ENCODE peak calls at places on chromosome 7, in nine cellular contexts. H is activated gamma-delta T cell treated with anti-CD3 and anti-CD28 coated beads, Interleukin-2, amount 50 U/mL, for 16 hours; Z is retina; C is SJSA1; D is activated CD4-positive, alpha-beta T cell treated with anti-CD3 and anti-CD28 coated beads, Interleukin-2, amount 50 U/mL, for 4 hours; Q is HS-5; F is small intestine; A is activated T-helper 1 cell treated with Interleukin-2 at 50 U/mL for 16 hours; S is NCI-H2171. P is an unnamed sample.

GRCh38 chr7:21550821-21551531 is 8.1 kb downstream of the DNAH11 start:
- DNase-seq in H (no peak), Z (no peak), C (no peak), D (no peak), Q (no peak), F (no peak), A (no peak), S (no peak), P (no peak)

GRCh38 chr7:2577914-2578680 is 19.3 kb downstream of the IQCE start:
- DNase-seq in H (no peak), Z (no peak), C (no peak), D (no peak), Q (no peak), F (no peak), A (no peak), S (no peak), P (no peak)

GRCh38 chr7:151109094-151110048 is 23.1 kb downstream of the AGAP3 start:
- DNase-seq in H (no peak), Z (no peak), C (no peak), D (no peak), Q (no peak), F (no peak), A (no peak), S (no peak), P (no peak)

GRCh38 chr7:1253591-1254207 is 21.0 kb downstream of the UNCX start:
- DNase-seq in H (no peak), Z (no peak), C (no peak), D (no peak), Q (no peak), F (no peak), A (no peak), S (peak), P (no peak)

GRCh38 chr7:151917791-151918311 is 38.4 kb upstream of the GALNTL5 start:
- DNase-seq in H (no peak), Z (no peak), C (no peak), D (no peak), Q (no peak), F (peak), A (no peak), S (no peak), P (no peak)

GRCh38 chr7:8295638-8296361 is 33.8 kb upstream of the ICA1 start:
- DNase-seq in H (no peak), Z (peak), C (peak), D (no peak), Q (peak), F (peak), A (no peak), S (peak), P (peak)

GRCh38 chr7:82701941-82702340 is 258.4 kb upstream of the CACNA2D1 start:
- DNase-seq in H (no peak), Z (no peak), C (no peak), D (no peak), Q (no peak), F (no peak), A (no peak), S (no peak), P (no peak)

GRCh38 chr7:12709731-12710502 is 22.5 kb downstream of the ARL4A start:
- DNase-seq in H (no peak), Z (no peak), C (no peak), D (no peak), Q (peak), F (peak), A (no peak), S (no peak), P (no peak)

GRCh38 chr7:108299251-108300014 is 156.8 kb downstream of the NRCAM start:
- DNase-seq in H (no peak), Z (no peak), C (peak), D (no peak), Q (peak), F (peak), A (no peak), S (no peak), P (peak)

GRCh38 chr7:1899201-1899600 is 229.1 kb downstream of the ELFN1 start:
- DNase-seq in H (no peak), Z (no peak), C (no peak), D (no peak), Q (peak), F (no peak), A (no peak), S (no peak), P (no peak)

GRCh38 chr7:70707823-70708243 is 424.1 kb upstream of the GALNT17 start:
- DNase-seq in H (no peak), Z (no peak), C (no peak), D (no peak), Q (no peak), F (no peak), A (no peak), S (no peak), P (no peak)

GRCh38 chr7:144761493-144761892 is 74.4 kb downstream of the TPK1 start:
- DNase-seq in H (no peak), Z (no peak), C (no peak), D (no peak), Q (no peak), F (no peak), A (no peak), S (no peak), P (no peak)

GRCh38 chr7:87056346-87056745 is 3.1 kb downstream of the ELAPOR2 start:
- DNase-seq in H (no peak), Z (no peak), C (no peak), D (no peak), Q (no peak), F (no peak), A (no peak), S (no peak), P (no peak)

GRCh38 chr7:157704365-157704764 is 367.6 kb downstream of the DNAJB6 start:
- DNase-seq in H (no peak), Z (no peak), C (no peak), D (no peak), Q (no peak), F (no peak), A (no peak), S (no peak), P (no peak)

GRCh38 chr7:70788276-70788675 is 343.7 kb upstream of the GALNT17 start:
- DNase-seq in H (no peak), Z (no peak), C (no peak), D (no peak), Q (no peak), F (no peak), A (peak), S (no peak), P (no peak)

GRCh38 chr7:37986780-37987380 is 66.4 kb downstream of the EPDR1 start:
- DNase-seq in H (no peak), Z (no peak), C (no peak), D (no peak), Q (no peak), F (no peak), A (no peak), S (no peak), P (peak)

GRCh38 chr7:119545118-119545517 is 727.9 kb upstream of the KCND2 start:
- DNase-seq in H (no peak), Z (no peak), C (peak), D (no peak), Q (peak), F (no peak), A (no peak), S (no peak), P (peak)

GRCh38 chr7:106772655-106773108 is 92.4 kb upstream of the PIK3CG start:
- DNase-seq in H (no peak), Z (no peak), C (peak), D (no peak), Q (peak), F (peak), A (no peak), S (no peak), P (peak)

P was measured in kidney tubule cell.